ENCODE peak calls at places on chromosomes 16 and 17, in nine cellular contexts. K is NCI-H1436 treated with DMSO at 0.1 percent for 48 hours; B is stimulated activated CD8-positive, alpha-beta memory T cell treated with anti-CD3 and anti-CD28 coated beads, Interleukin-4, amount 100 ng/mL, for 24 hours; E is heart left ventricle; Z is islet precursor cell; U is left kidney; W is T47D; H is activated T-helper 1 cell treated with anti-CD3 and anti-CD28 coated beads, Interleukin-2, amount 50 U/mL, for 16 hours; C is ELR. D is an unnamed sample.

GRCh38 chr16:27617678-27618077 is 67.7 kb downstream of the KATNIP start:
- DNase-seq in C (no peak), H (no peak), W (no peak), E (no peak), K (no peak), U (peak), B (no peak), Z (no peak), D (no peak)

GRCh38 chr17:12637015-12637414 is 28.7 kb upstream of the MYOCD start:
- DNase-seq in H (no peak), Z (peak), C (peak), W (no peak), B (no peak), K (no peak), E (no peak), U (no peak), D (no peak)

GRCh38 chr17:7935859-7936258 is 3.9 kb downstream of the CNTROB start:
- DNase-seq in B (no peak), Z (no peak), H (no peak), K (no peak), U (no peak), E (no peak), C (no peak), W (no peak), D (no peak)

GRCh38 chr17:7179317-7180254 is at the start of gene ASGR1:
- DNase-seq in H (no peak), K (no peak), Z (no peak), W (no peak), B (no peak), E (no peak), U (no peak), C (no peak), D (no peak)

GRCh38 chr17:7383742-7384488 is 3.0 kb downstream of the TNK1 start:
- DNase-seq in E (peak), C (peak), H (peak), U (peak), K (no peak), Z (peak), W (no peak), B (peak), D (peak)

GRCh38 chr17:9101356-9101755 is 80.0 kb downstream of the NTN1 start:
- DNase-seq in E (no peak), C (no peak), Z (no peak), B (no peak), H (no peak), W (no peak), U (no peak), K (no peak), D (no peak)

GRCh38 chr17:49730078-49730786 is 22.5 kb upstream of the SLC35B1 start:
- DNase-seq in W (no peak), H (no peak), C (no peak), E (peak), B (no peak), Z (no peak), U (peak), K (no peak), D (no peak)

GRCh38 chr16:785563-786535 is 2.3 kb downstream of the RPUSD1 start:
- DNase-seq in Z (peak), U (peak), W (peak), K (no peak), C (peak), E (peak), B (peak), H (peak), D (peak)

GRCh38 chr17:10162034-10162433 is 36.4 kb downstream of the GAS7 start:
- DNase-seq in E (no peak), C (no peak), Z (peak), B (no peak), W (no peak), H (no peak), U (peak), K (no peak), D (no peak)

GRCh38 chr17:7146115-7146514 is 31.5 kb upstream of the ASGR2 start:
- DNase-seq in U (peak), K (no peak), C (no peak), B (no peak), W (no peak), Z (peak), E (no peak), H (no peak), D (no peak)

GRCh38 chr16:68244481-68244902 is 681 bp upstream of the PLA2G15 start:
- DNase-seq in B (no peak), K (no peak), C (no peak), U (no peak), E (no peak), H (no peak), W (no peak), Z (no peak), D (no peak)

GRCh38 chr17:47945529-47946508 is 4.4 kb downstream of the PNPO start:
- DNase-seq in K (no peak), C (no peak), Z (no peak), E (peak), H (no peak), W (no peak), B (no peak), U (no peak), D (no peak)

GRCh38 chr16:66840883-66841282 is 3.3 kb upstream of the CA7 start:
- DNase-seq in H (no peak), K (no peak), W (no peak), B (no peak), E (no peak), C (no peak), Z (no peak), U (no peak), D (no peak)

GRCh38 chr16:72862090-72862489 is 185.8 kb downstream of the ZFHX3 start:
- DNase-seq in U (no peak), W (no peak), B (no peak), H (no peak), Z (no peak), K (no peak), C (no peak), E (no peak), D (no peak)

GRCh38 chr17:30005709-30006320 is 64.4 kb downstream of the EFCAB5 start:
- DNase-seq in Z (peak), H (no peak), W (no peak), K (no peak), C (peak), B (no peak), E (no peak), U (no peak), D (no peak)

GRCh38 chr17:11240041-11240801 is 792 bp upstream of the SHISA6 start:
- DNase-seq in W (no peak), C (no peak), H (no peak), Z (peak), B (no peak), K (no peak), E (peak), U (peak), D (no peak)

GRCh38 chr16:59047114-59047513 is 313.0 kb upstream of the GOT2 start:
- DNase-seq in B (no peak), W (no peak), H (no peak), E (no peak), C (peak), K (no peak), Z (no peak), U (no peak), D (no peak)

GRCh38 chr17:76005263-76006149 is 4.9 kb downstream of the CDK3 start:
- DNase-seq in B (peak), H (peak), Z (peak), K (no peak), E (peak), C (peak), U (peak), W (peak), D (peak)

GRCh38 chr17:77881545-77881944 is 77.0 kb upstream of the TNRC6C start:
- DNase-seq in K (no peak), H (peak), U (peak), C (peak), W (no peak), E (peak), Z (peak), B (peak), D (peak)

GRCh38 chr16:84143081-84143480 is 1.9 kb downstream of the HSDL1 start:
- DNase-seq in W (no peak), E (no peak), U (no peak), C (no peak), Z (no peak), K (no peak), B (no peak), H (no peak), D (no peak)

GRCh38 chr17:28524476-28525415 is 18.6 kb downstream of the FOXN1 start:
- DNase-seq in H (no peak), W (peak), E (no peak), Z (peak), U (peak), B (no peak), K (no peak), C (peak), D (no peak)

GRCh38 chr16:87324411-87325275 is 7.5 kb upstream of the C16orf95 start:
- DNase-seq in B (peak), Z (peak), C (peak), K (no peak), E (peak), W (peak), H (peak), U (peak), D (peak)

GRCh38 chr17:15341385-15341849 is at the start of gene TEKT3:
- DNase-seq in B (peak), H (no peak), C (peak), E (peak), K (no peak), Z (peak), W (peak), U (peak), D (no peak)

GRCh38 chr16:27320261-27321012 is 6.7 kb downstream of the IL4R start:
- DNase-seq in W (no peak), E (no peak), Z (no peak), B (no peak), H (no peak), U (no peak), K (no peak), C (no peak), D (no peak)

GRCh38 chr17:27802033-27802432 is 1.7 kb upstream of the NOS2 start:
- DNase-seq in B (no peak), E (no peak), K (no peak), U (no peak), C (no peak), H (no peak), W (no peak), Z (no peak), D (no peak)

D was measured in effector CD4-positive, alpha-beta T cell.